ENCODE peak calls at places on chromosomes 16 and 17, in four cellular contexts. D is A549, A is mesendoderm, X is transverse colon. L is an unnamed sample.

GRCh38 chr16:8751481-8752311 is 45.7 kb downstream of the TMEM186 start:
- DNase-seq in X (no peak), A (peak), D (peak), L (no peak)

GRCh38 chr17:80941171-80941570 is 50.5 kb upstream of the CHMP6 start:
- DNase-seq in D (no peak), X (no peak), A (no peak), L (no peak)

GRCh38 chr17:30519707-30520106 is 42.5 kb downstream of the GOSR1 start:
- DNase-seq in A (peak), X (no peak), D (peak), L (no peak)

GRCh38 chr16:76059186-76059585 is 218.0 kb upstream of the CNTNAP4 start:
- DNase-seq in D (no peak), A (no peak), X (no peak), L (no peak)

GRCh38 chr17:59561042-59561441 is 4.4 kb upstream of the DHX40 start:
- DNase-seq in X (no peak), A (peak), D (peak), L (peak)

GRCh38 chr17:3738562-3739295 is 15.0 kb downstream of the HASPIN start:
- DNase-seq in A (peak), X (peak), D (no peak), L (peak)

GRCh38 chr16:73095142-73095791 is 47.3 kb upstream of the ZFHX3 start:
- DNase-seq in A (no peak), D (peak), X (no peak), L (no peak)

GRCh38 chr16:49726155-49726554 is 129.8 kb downstream of the ZNF423 start:
- DNase-seq in X (no peak), D (no peak), A (no peak), L (no peak)

GRCh38 chr16:19044781-19045180 is 22.6 kb upstream of the COQ7 start:
- DNase-seq in D (no peak), X (no peak), A (no peak), L (no peak)

GRCh38 chr16:10256855-10257641 is 74.8 kb upstream of the GRIN2A start:
- DNase-seq in X (peak), A (peak), D (peak), L (no peak)

GRCh38 chr17:58344047-58344790 is 7.8 kb downstream of the SUPT4H1 start:
- DNase-seq in X (peak), D (no peak), A (no peak), L (peak)

GRCh38 chr16:1488054-1488601 is 616 bp downstream of the PTX4 start:
- DNase-seq in X (no peak), D (no peak), A (no peak), L (no peak)

GRCh38 chr16:67327774-67328173 is 1.2 kb downstream of the LRRC36 start:
- DNase-seq in A (no peak), X (no peak), D (no peak), L (no peak)

GRCh38 chr17:42394838-42395237 is 6.6 kb upstream of the STAT3 start:
- DNase-seq in X (no peak), A (no peak), D (no peak), L (no peak)

GRCh38 chr17:38421224-38421841 is 6.9 kb upstream of the ARHGAP23 start:
- DNase-seq in A (no peak), X (no peak), D (no peak), L (peak)

GRCh38 chr16:73071131-73071940 is 23.4 kb upstream of the ZFHX3 start:
- DNase-seq in D (peak), X (peak), A (peak), L (no peak)

GRCh38 chr17:29140631-29141483 is 39.3 kb downstream of the MYO18A start:
- DNase-seq in A (no peak), D (no peak), X (no peak), L (peak)

GRCh38 chr17:30520882-30521281 is 43.7 kb downstream of the GOSR1 start:
- DNase-seq in A (no peak), X (no peak), D (no peak), L (no peak)

GRCh38 chr16:74998481-74999207 is at the start of gene ZNRF1:
- DNase-seq in A (peak), D (peak), X (peak), L (peak)

GRCh38 chr17:57256708-57257112 is 387 bp downstream of the MSI2 start:
- DNase-seq in A (peak), D (peak), X (peak), L (peak)

GRCh38 chr16:9055661-9056060 is 35.8 kb upstream of the HAPSTR1 start:
- DNase-seq in D (no peak), X (no peak), A (no peak), L (no peak)

GRCh38 chr17:76907352-76907751 is 39.1 kb downstream of the MGAT5B start:
- DNase-seq in A (no peak), D (no peak), X (no peak), L (no peak)

GRCh38 chr16:59259074-59259963 is 525.2 kb upstream of the GOT2 start:
- DNase-seq in A (no peak), X (no peak), D (no peak), L (peak)

GRCh38 chr17:67248291-67248690 is 3.3 kb upstream of the HELZ start:
- DNase-seq in A (no peak), X (no peak), D (no peak), L (no peak)

GRCh38 chr17:72189781-72190593 is 69.2 kb downstream of the SOX9 start:
- DNase-seq in D (no peak), X (no peak), A (no peak), L (no peak)

GRCh38 chr17:31072186-31072585 is 22.6 kb upstream of the NF1 start:
- DNase-seq in D (no peak), A (peak), X (no peak), L (no peak)

GRCh38 chr16:19963306-19963705 is 78.7 kb upstream of the GPRC5B start:
- DNase-seq in D (no peak), X (no peak), A (no peak), L (no peak)

GRCh38 chr16:15644306-15644961 is 1.5 kb upstream of the MARF1 start:
- DNase-seq in A (peak), D (peak), X (peak), L (no peak)

GRCh38 chr16:12503201-12503600 is 300.5 kb downstream of the CPPED1 start:
- DNase-seq in A (no peak), D (no peak), X (no peak), L (no peak)

GRCh38 chr17:44353656-44354331 is 8.7 kb downstream of the GRN start:
- DNase-seq in X (peak), D (no peak), A (peak), L (no peak)

GRCh38 chr17:35167666-35168065 is 20.0 kb downstream of the UNC45B start:
- DNase-seq in A (no peak), X (no peak), D (no peak), L (no peak)

GRCh38 chr17:79778504-79779087 is 648 bp downstream of the CBX2 start:
- DNase-seq in X (no peak), A (peak), D (no peak), L (no peak)
- H3K4me3 ChIP-seq in X (peak), A (peak), D (peak), L (peak)

GRCh38 chr16:85495259-85495658 is 117.9 kb upstream of the GSE1 start:
- DNase-seq in D (no peak), A (no peak), X (no peak), L (no peak)
- H3K4me3 ChIP-seq in D (no peak), A (no peak), X (no peak), L (no peak)

DNA sequence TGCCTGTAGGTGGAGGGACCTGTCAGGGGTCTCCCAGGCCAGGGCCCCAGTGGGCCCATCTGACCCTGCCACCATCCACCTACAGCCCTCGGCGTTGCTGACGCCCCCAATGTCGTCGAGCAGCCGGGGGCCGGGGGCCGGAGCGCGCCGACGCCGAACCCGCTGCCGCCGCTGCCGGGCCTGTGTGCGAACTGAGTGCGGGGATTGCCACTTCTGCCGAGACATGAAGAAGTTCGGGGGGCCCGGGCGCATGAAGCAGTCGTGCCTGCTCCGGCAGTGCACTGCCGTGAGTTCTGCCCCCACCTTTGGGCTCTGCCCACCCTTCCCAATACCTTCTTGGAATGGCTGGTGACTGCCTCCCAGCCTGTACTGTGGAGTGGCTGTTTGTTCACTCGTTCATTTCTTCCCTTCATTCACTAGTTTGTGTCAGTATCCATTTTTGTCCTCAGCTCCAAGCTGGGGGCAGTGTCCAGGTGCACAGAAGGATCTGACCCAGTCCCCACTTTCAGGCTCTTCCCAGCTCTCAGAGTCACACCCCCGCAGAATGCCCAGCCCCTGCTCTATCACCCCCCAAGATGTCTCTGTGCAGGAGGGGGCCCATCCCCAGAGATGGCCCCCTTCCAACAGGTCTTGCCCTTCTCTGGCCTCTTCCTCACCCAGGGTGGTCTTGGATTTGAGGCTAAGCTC is 2.4 kb downstream of the FBXL19 start:
- DNase-seq in X (no peak), D (no peak), A (no peak), L (no peak)
- H3K4me3 ChIP-seq in X (no peak), D (no peak), A (no peak), L (no peak)

DNA sequence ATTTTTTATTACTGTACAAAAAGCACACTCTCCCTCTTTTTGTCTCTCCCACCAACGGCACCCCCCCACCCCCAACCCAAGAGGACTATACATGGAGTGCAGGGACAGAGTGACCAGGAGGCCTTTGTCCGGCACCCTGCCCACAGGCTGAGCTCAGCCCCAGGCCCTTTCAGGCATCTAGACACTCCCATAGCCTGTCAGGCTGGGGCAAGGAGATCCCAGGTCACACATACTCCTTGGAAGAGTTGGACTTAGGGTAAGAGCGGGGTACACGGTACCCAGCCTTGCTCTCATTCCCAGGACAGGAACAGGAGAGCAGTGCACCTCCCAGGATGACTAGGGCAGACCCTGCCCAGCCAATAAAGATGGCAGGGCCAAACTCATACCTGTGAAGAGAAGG is 2.1 kb downstream of the CLDN7 start:
- DNase-seq in A (no peak), X (peak), D (no peak), L (no peak)
- H3K4me3 ChIP-seq in A (no peak), X (peak), D (no peak), L (no peak)

DNA sequence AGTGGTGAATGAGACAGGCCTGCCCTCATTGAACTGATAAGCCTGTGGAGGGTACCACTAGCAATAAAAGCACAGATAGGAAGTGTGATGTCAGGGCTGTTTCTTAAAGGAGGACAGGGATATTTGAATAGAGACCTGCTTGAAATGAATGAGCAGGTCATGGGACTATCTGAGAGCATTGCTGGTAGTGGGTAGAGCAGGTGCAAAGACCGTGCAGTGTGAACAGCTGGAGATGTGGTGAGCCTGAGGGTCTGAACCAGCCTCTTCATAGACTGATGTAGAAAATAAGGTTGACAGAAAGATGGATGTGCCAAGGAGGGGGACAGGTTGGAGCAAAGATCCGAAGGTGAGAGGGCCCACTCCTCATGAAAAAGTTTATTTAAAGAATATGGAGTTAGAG is 2.4 kb downstream of the NUP93 start:
- DNase-seq in X (no peak), D (no peak), A (no peak), L (no peak)
- H3K4me3 ChIP-seq in X (no peak), D (no peak), A (no peak), L (no peak)

DNA sequence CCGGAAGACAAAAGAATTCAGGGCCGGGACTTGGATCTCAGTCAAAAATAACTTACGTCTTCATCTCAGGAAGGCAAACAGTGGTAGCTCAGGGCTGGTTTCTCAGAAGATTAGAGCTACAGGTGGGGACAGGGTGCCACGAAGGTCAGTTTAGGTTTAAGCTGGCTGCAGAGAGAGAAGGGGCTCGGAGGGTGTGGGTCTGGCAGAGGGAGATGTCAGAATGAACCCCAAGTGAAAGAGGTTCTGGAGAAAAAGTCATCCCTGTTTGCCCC is 4.2 kb upstream of the RHBDL3 start:
- DNase-seq in D (peak), A (no peak), X (no peak), L (no peak)
- H3K4me3 ChIP-seq in D (no peak), A (no peak), X (no peak), L (no peak)

DNA sequence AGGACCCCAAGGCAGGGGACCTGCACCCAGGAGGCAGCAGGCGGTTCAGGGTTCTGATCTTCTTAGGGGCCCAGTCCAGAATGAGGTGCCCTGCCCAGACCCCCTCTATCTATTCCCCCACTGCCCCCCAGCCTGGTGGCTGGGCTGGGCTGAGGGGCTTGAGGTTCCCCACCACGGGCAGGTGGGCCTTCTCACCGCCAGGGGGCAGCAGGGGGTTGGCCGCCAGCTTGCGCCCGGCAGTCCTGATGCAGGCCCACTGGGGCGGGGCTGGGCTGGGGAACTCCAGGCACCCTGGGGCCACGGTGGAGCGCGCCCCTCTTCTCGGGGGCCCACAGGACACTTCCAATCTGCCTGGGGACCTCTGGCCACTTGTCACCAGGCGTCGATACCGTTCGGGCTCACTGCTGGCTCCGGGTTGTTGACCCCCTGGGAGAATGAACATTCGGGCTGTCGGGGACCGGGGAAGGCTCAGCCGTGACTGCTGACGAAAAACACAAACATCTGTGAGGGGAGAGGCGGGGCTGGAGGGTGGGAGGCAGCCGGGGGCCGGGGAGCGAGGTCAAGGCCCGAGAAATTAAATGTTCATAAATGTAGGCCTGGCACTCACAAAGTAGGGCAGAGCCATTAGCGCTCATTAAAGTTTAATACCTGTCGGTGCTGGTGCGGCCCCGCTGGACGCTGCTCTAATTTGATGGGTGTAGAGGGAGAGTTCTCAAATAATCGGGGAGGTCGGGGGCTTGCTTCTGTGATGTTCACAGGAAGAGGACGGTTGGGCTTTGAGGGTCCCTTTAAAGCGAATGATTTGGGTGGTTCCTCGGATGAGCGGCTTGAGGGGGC is 219.2 kb upstream of the GSE1 start:
- DNase-seq in D (peak), X (peak), A (peak), L (no peak)
- H3K4me3 ChIP-seq in D (no peak), X (no peak), A (no peak), L (no peak)

DNA sequence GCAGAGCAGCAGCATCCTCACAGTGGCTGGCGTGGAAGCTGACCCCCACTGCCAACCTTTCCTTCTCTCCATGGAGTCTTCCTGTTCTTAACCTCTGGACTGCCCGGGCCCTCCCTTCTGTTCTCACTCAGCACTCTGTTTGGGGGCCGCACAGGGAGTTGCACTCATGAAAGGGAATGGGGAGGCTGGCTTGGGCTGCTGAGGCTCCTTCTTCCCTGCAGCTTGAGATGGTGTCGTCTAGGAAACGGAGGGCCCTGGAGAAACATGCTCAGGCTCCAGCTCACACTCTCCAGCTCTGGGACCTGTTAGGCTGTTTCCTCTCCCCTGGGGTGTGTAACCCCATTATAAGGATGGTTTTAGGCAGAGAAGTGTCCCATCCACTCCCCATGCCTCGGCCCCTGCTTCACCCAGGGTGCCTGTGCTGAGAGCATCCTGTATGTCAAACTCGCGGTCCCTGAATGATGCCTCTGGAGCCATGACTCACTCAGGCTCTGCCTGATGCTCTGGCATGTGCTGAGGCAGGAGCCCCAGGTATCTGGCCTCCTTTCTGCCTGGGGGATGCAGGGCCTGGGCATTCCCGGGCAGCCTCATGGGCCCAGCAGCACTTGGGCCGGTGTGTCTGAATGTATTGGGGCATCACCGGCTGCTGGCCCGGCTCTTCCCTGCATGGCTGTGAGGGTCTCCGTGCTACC is 18.9 kb downstream of the TMEM94 start:
- DNase-seq in A (no peak), X (no peak), D (no peak), L (no peak)
- H3K4me3 ChIP-seq in A (no peak), X (no peak), D (no peak), L (no peak)

DNA sequence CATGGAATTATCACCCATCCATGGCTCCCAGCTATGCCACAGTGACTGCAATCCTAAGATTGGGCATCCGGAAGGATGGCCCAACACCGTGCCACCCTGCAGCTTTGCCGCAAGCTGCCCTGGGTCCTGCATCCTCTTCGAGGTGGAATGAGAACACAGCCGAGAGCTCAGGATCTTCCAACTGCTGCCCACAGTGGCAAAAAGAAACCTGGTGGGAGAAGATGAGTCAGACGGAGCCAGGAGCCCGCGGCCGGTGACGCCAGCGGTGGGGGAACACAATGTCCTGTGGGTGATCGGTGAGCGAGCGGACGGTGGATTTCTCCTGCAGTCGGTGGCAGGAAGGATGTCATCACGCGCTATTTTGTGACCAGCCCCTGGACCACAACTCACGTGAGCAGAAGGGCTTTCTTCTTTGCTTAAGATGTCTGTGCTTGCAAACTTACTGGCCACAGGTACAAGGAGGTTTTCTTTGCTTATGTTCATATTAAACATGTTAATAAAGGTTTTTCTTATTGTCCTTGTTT is 20.1 kb downstream of the CD7 start:
- DNase-seq in D (peak), X (peak), A (no peak), L (no peak)
- H3K4me3 ChIP-seq in D (peak), X (peak), A (no peak), L (peak)

GRCh38 chr17:47708864-47709541 is 15.0 kb downstream of the TBKBP1 start:
- DNase-seq in A (no peak), X (no peak), D (no peak), L (no peak)
- H3K4me3 ChIP-seq in A (no peak), X (peak), D (no peak), L (no peak)

L was measured in Jurkat, Clone E6-1.